ENCODE peak calls at places on chromosomes 6 and 20, in ten cellular contexts. N is colonic mucosa, W is foreskin fibroblast, Y is ovary, L is pancreas, P is testis, H is fibroblast of the aortic adventitia, Z is breast epithelium, M is neural progenitor cell, O is fibroblast of lung. I is an unnamed sample.

GRCh38 chr6:113565306-113565705 is 291.8 kb upstream of the MARCKS start:
- DNase-seq in W (no peak), Z (no peak), P (no peak), L (no peak), H (no peak), O (peak; percentile 46), M (no peak), N (no peak), Y (no peak), I (no peak)

GRCh38 chr6:103983860-103984259 is 875.9 kb downstream of the HACE1 start:
- DNase-seq in Z (no peak), H (no peak), W (no peak), P (no peak), N (no peak), O (no peak), Y (no peak), L (no peak), M (no peak), I (no peak)

GRCh38 chr6:1055015-1055921 is 256.6 kb upstream of the FOXQ1 start:
- DNase-seq in N (no peak), Y (no peak), Z (no peak), O (no peak), P (no peak), L (no peak), M (no peak), W (no peak), H (no peak), I (no peak)

GRCh38 chr6:142797159-142797558 is 147.8 kb downstream of the HIVEP2 start:
- DNase-seq in O (no peak), N (no peak), H (no peak), W (no peak), Z (no peak), P (no peak), Y (no peak), L (no peak), M (no peak), I (no peak)

GRCh38 chr6:71979911-71980310 is 93.6 kb downstream of the RIMS1 start:
- DNase-seq in Z (no peak), W (no peak), H (no peak), N (no peak), O (no peak), L (no peak), M (no peak), P (no peak), Y (no peak), I (no peak)

GRCh38 chr6:55943329-55943728 is 67.9 kb upstream of the BMP5 start:
- DNase-seq in P (no peak), H (peak; percentile 63), N (no peak), O (peak; percentile 30), Y (no peak), W (peak; percentile 42), L (no peak), Z (no peak), M (no peak), I (no peak)

GRCh38 chr6:35054106-35054742 is 86.9 kb downstream of the TCP11 start:
- DNase-seq in O (no peak), M (no peak), W (no peak), H (no peak), N (no peak), P (no peak), Y (no peak), L (peak; percentile 20), Z (no peak), I (no peak)

GRCh38 chr6:106168097-106168888 is 82.2 kb downstream of the PRDM1 start:
- DNase-seq in Y (no peak), O (no peak), H (no peak), W (no peak), Z (no peak), P (no peak), M (no peak), N (no peak), L (no peak), I (no peak)

GRCh38 chr20:1431158-1431557 is 35.5 kb downstream of the NSFL1C start:
- DNase-seq in N (no peak), P (no peak), L (no peak), Y (no peak), W (no peak), H (no peak), O (no peak), M (no peak), Z (no peak), I (no peak)

GRCh38 chr20:9660236-9660868 is 146.0 kb downstream of the LAMP5 start:
- DNase-seq in P (peak; percentile 23), H (peak; percentile 1), M (peak; percentile 73), Z (no peak), L (no peak), W (peak; percentile 28), O (peak; percentile 18), Y (no peak), N (no peak), I (no peak)

GRCh38 chr6:47288245-47289090 is 21.2 kb downstream of the TNFRSF21 start:
- DNase-seq in Z (no peak), P (no peak), H (no peak), Y (no peak), L (no peak), W (no peak), N (no peak), O (no peak), M (no peak), I (no peak)

GRCh38 chr6:110951986-110952794 is 6.3 kb upstream of the GTF3C6 start:
- DNase-seq in H (peak; percentile 77), P (no peak), L (no peak), N (no peak), O (peak; percentile 73), Y (no peak), M (no peak), Z (no peak), W (peak; percentile 84), I (no peak)

GRCh38 chr6:28490191-28490890 is 25.3 kb downstream of the GPX6 start:
- DNase-seq in M (peak; percentile 26), W (peak; percentile 63), H (no peak), O (no peak), Z (no peak), Y (peak; percentile 45), N (no peak), L (no peak), P (no peak), I (no peak)

GRCh38 chr6:106563614-106564013 is 65.7 kb downstream of the RTN4IP1 start:
- DNase-seq in W (peak; percentile 54), M (no peak), P (no peak), Z (no peak), Y (no peak), L (no peak), N (no peak), H (no peak), O (no peak), I (no peak)

GRCh38 chr6:161226005-161226964 is 47.6 kb downstream of the AGPAT4 start:
- DNase-seq in Y (peak; percentile 31), L (no peak), P (peak; percentile 36), W (no peak), O (no peak), M (no peak), H (no peak), Z (no peak), N (no peak), I (no peak)

DNA sequence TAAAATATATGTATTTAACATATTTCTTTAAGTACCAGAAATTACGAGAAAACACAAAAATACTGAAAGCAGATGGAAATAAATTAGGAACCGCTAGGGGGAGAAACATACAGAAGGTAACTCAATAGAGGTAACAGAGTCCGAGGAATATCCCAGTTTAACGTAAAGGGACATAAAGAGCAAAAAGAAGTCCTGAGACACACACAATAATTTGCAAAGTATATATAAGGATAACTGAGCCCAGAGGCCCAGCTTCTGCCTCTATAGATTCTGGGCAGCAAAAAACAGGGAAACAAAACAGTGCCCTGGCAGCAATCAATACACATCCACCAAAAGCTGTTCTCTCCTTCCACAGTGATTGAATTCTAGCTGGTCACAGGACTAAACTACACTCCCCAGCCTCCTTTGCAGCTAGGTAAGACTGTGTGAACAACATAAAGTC is 15.1 kb downstream of the TBC1D32 start:
- DNase-seq in L (no peak), Y (no peak), N (no peak), W (peak; percentile 45), M (peak; percentile 43), O (no peak), H (peak; percentile 56), P (no peak), Z (no peak), I (no peak)
- TF ChIP-seq CTCF in L (peak; percentile 38), Y (peak; percentile 11), N (no peak), W (peak; percentile 45), M (peak; percentile 70), O (peak; percentile 33), H (peak; percentile 70), P (no peak), Z (no peak), I (peak; percentile 43)

GRCh38 chr6:154446984-154447383 is 63.5 kb downstream of the CNKSR3 start:
- DNase-seq in H (no peak), P (no peak), O (no peak), N (no peak), W (no peak), Y (no peak), M (no peak), L (no peak), Z (no peak), I (no peak)

GRCh38 chr6:154445417-154445816 is 65.1 kb downstream of the CNKSR3 start:
- DNase-seq in L (no peak), O (no peak), M (no peak), Z (no peak), H (no peak), N (no peak), P (no peak), W (no peak), Y (no peak), I (no peak)

GRCh38 chr6:154447929-154448328 is 62.6 kb downstream of the CNKSR3 start:
- DNase-seq in M (no peak), P (no peak), W (peak; percentile 28), O (peak; percentile 36), N (no peak), L (no peak), H (peak; percentile 72), Y (no peak), Z (no peak), I (no peak)

GRCh38 chr6:154450498-154450897 is 60.0 kb downstream of the CNKSR3 start:
- DNase-seq in P (no peak), Z (no peak), H (no peak), Y (no peak), L (no peak), N (no peak), W (no peak), M (no peak), O (no peak), I (no peak)

GRCh38 chr6:154448448-154449096 is 61.9 kb downstream of the CNKSR3 start:
- DNase-seq in O (peak; percentile 86), Z (no peak), N (no peak), M (no peak), P (no peak), L (no peak), H (peak; percentile 88), W (peak; percentile 79), Y (no peak), I (no peak)
- TF ChIP-seq CTCF in O (peak; percentile 22), Z (no peak), N (no peak), M (peak; percentile 13), P (no peak), L (no peak), H (peak; percentile 57), W (no peak), Y (no peak), I (peak; percentile 16)

GRCh38 chr20:8400461-8400860 is 268.4 kb downstream of the PLCB1 start:
- DNase-seq in Z (no peak), Y (no peak), L (no peak), N (no peak), H (no peak), M (no peak), O (no peak), W (no peak), P (no peak), I (no peak)
- TF ChIP-seq CTCF in Z (no peak), Y (no peak), L (no peak), N (no peak), H (no peak), M (no peak), O (no peak), W (no peak), P (no peak), I (no peak)

GRCh38 chr20:50728486-50728980 is 2.8 kb upstream of the PARD6B start:
- DNase-seq in L (no peak), H (no peak), N (no peak), W (no peak), Y (no peak), O (no peak), P (peak; percentile 2), Z (no peak), M (no peak), I (no peak)
- TF ChIP-seq CTCF in L (no peak), H (no peak), N (no peak), W (no peak), Y (no peak), O (no peak), P (no peak), Z (no peak), M (no peak), I (no peak)